ENCODE peak calls at places on chromosomes 12 and 14, in four cellular contexts. One of them, this sample, is unnamed.

GRCh38 chr14:22547309-22547947 is 41.6 kb downstream of the DAD1 start:
- DNase-seq in K562: no peak
- DNase-seq in HepG2: no peak
- DNase-seq in WTC11: no peak
- DNase-seq in this sample: no peak

GRCh38 chr12:105487961-105488360 is 157.5 kb downstream of the C12orf75 start:
- DNase-seq in WTC11: no peak
- DNase-seq in K562: no peak
- DNase-seq in HepG2: no peak
- DNase-seq in this sample: no peak

GRCh38 chr12:124542021-124542941 is 25.1 kb downstream of the NCOR2 start:
- DNase-seq in HepG2: no peak
- DNase-seq in WTC11: no peak
- DNase-seq in K562: no peak
- DNase-seq in this sample: no peak

GRCh38 chr14:55062517-55063351 is 11.3 kb downstream of the MAPK1IP1L start:
- DNase-seq in WTC11: no peak
- DNase-seq in K562: no peak
- DNase-seq in HepG2: no peak
- DNase-seq in this sample: no peak

GRCh38 chr12:82659343-82660207 is 27.1 kb upstream of the TMTC2 start:
- DNase-seq in HepG2: no peak
- DNase-seq in WTC11: no peak
- DNase-seq in K562: no peak
- DNase-seq in this sample: no peak

GRCh38 chr12:6118891-6119568 is 5.4 kb downstream of the VWF start:
- DNase-seq in HepG2: no peak
- DNase-seq in WTC11: no peak
- DNase-seq in K562: no peak
- DNase-seq in this sample: no peak

GRCh38 chr12:95674631-95675030 is 115.9 kb downstream of the NTN4 start:
- DNase-seq in K562: no peak
- DNase-seq in WTC11: no peak
- DNase-seq in HepG2: peak; percentile 15
- DNase-seq in this sample: peak; percentile 60

GRCh38 chr14:104641753-104642539 is 37.4 kb upstream of the TMEM179 start:
- DNase-seq in WTC11: no peak
- DNase-seq in HepG2: no peak
- DNase-seq in K562: peak; percentile 2
- DNase-seq in this sample: no peak

GRCh38 chr14:101354726-101355125 is 206.6 kb upstream of the DIO3 start:
- DNase-seq in HepG2: no peak
- DNase-seq in WTC11: no peak
- DNase-seq in K562: no peak
- DNase-seq in this sample: no peak

GRCh38 chr14:75459791-75460190 is 32.0 kb downstream of the JDP2 start:
- DNase-seq in K562: no peak
- DNase-seq in HepG2: no peak
- DNase-seq in WTC11: no peak
- DNase-seq in this sample: no peak

GRCh38 chr14:24436355-24437019 is 6.1 kb downstream of the SDR39U1 start:
- DNase-seq in HepG2: peak; percentile 83
- DNase-seq in WTC11: no peak
- DNase-seq in K562: peak; percentile 42
- DNase-seq in this sample: peak; percentile 65

GRCh38 chr12:26358651-26359050 is 163.3 kb downstream of the SSPN start:
- DNase-seq in WTC11: no peak
- DNase-seq in HepG2: no peak
- DNase-seq in K562: no peak
- DNase-seq in this sample: no peak

GRCh38 chr14:101101456-101102056 is 198.0 kb upstream of the RTL1 start:
- DNase-seq in K562: no peak
- DNase-seq in WTC11: peak; percentile 6
- DNase-seq in HepG2: no peak
- DNase-seq in this sample: peak; percentile 0

GRCh38 chr14:80781968-80782367 is 159.6 kb downstream of the CEP128 start:
- DNase-seq in WTC11: no peak
- DNase-seq in K562: no peak
- DNase-seq in HepG2: no peak
- DNase-seq in this sample: no peak
- TF ChIP-seq ELF4 in WTC11: no peak
- TF ChIP-seq ELF4 in K562: no peak
- TF ChIP-seq ELF4 in HepG2: no peak
- TF ChIP-seq ELF4 in this sample: no peak

GRCh38 chr12:113252494-113252893 is 31.2 kb downstream of the TPCN1 start:
- DNase-seq in HepG2: no peak
- DNase-seq in WTC11: no peak
- DNase-seq in K562: no peak
- DNase-seq in this sample: no peak
- TF ChIP-seq ELF4 in HepG2: no peak
- TF ChIP-seq ELF4 in WTC11: no peak
- TF ChIP-seq ELF4 in K562: no peak
- TF ChIP-seq ELF4 in this sample: no peak

GRCh38 chr14:67253076-67253635 is 11.9 kb downstream of the PALS1 start:
- DNase-seq in HepG2: no peak
- DNase-seq in WTC11: no peak
- DNase-seq in K562: no peak
- DNase-seq in this sample: no peak

DNA sequence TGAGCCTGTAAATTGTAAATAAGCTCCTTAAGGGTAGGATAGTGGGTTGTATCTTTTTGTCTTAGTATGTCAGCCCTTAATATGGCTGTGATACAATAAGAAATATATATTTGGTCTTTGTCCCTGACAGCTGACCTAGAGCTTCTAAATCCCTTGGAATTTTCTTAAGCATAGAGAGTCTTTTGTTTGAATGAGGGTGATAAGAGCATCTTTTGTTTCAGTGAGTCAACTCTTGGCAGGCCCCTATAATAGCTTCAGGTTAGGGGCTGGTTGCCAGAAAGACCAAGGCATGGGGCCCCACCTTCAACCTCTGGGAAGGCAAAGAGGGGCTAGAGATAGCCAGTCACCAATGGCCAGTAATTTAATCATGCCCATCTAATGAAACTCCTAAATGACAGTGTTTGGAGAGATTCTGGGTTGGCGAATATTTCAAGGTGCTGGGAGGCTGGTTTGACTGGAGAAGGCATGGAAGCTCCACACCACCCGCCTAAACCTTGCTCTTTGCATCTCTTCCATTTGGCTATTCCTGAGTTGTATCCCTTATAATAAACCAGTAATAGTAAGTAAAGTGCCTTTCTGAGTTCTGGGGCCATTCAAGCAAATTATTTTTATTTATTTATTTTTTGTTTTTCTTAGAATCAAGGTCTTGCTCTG is 10.5 kb downstream of the PALS1 start:
- DNase-seq in K562: no peak
- DNase-seq in WTC11: no peak
- DNase-seq in HepG2: no peak
- DNase-seq in this sample: no peak
- TF ChIP-seq ELF4 in K562: no peak
- TF ChIP-seq ELF4 in WTC11: no peak
- TF ChIP-seq ELF4 in HepG2: no peak
- TF ChIP-seq ELF4 in this sample: no peak

GRCh38 chr14:53900499-53900898 is 56.1 kb downstream of the BMP4 start:
- DNase-seq in WTC11: no peak
- DNase-seq in HepG2: no peak
- DNase-seq in K562: no peak
- DNase-seq in this sample: no peak

GRCh38 chr14:53896773-53897172 is 59.9 kb downstream of the BMP4 start:
- DNase-seq in HepG2: no peak
- DNase-seq in K562: no peak
- DNase-seq in WTC11: no peak
- DNase-seq in this sample: no peak

DNA sequence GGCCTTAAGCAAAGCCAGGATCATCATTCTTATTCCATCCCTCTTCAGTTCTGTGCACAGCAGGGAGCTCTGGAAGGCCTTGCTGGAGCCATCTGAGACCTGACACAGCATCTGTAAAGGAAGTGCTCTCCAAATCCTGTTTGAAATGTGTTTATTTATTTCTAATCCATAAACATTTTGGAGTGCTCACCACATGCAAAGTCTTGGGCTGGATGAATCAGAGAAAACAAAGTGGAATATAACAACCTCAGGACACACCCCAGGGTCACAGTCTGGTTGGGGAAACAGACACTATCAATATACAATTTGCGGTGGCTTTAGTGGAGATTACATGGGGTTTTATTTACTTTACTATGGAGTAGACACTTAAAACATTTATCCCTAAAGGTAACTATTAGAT is 54.3 kb downstream of the BMP4 start:
- DNase-seq in K562: no peak
- DNase-seq in HepG2: no peak
- DNase-seq in WTC11: no peak
- DNase-seq in this sample: no peak
- TF ChIP-seq ELF4 in K562: no peak
- TF ChIP-seq ELF4 in HepG2: no peak
- TF ChIP-seq ELF4 in WTC11: no peak
- TF ChIP-seq ELF4 in this sample: no peak

GRCh38 chr12:114408881-114409795 is 3.2 kb upstream of the TBX5 start:
- DNase-seq in WTC11: peak; percentile 55
- DNase-seq in K562: no peak
- DNase-seq in HepG2: no peak
- DNase-seq in this sample: no peak
- TF ChIP-seq ELF4 in WTC11: no peak
- TF ChIP-seq ELF4 in K562: no peak
- TF ChIP-seq ELF4 in HepG2: no peak
- TF ChIP-seq ELF4 in this sample: no peak

DNA sequence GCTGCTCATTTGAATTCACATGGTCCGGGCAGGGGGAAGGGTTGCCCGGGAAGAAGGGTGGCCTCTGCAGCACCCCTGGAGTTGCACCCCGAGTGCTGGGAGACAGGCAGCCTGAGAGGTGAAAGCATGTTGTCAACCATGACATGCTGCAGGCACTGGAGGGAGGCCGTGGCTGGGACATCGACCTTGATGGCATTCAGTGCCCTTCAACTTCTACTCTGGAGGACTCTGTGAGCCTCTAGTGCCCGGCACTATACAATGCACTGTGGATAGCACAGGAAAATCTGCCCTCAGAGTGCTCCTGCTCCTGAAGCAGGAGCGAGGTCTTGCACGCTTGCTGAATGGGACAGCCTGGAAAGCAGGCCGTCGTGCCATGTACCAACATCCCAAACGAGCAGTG is 359.3 kb upstream of the FKBP4 start:
- DNase-seq in K562: no peak
- DNase-seq in WTC11: no peak
- DNase-seq in HepG2: no peak
- DNase-seq in this sample: no peak
- TF ChIP-seq ELF4 in K562: no peak
- TF ChIP-seq ELF4 in WTC11: no peak
- TF ChIP-seq ELF4 in HepG2: no peak
- TF ChIP-seq ELF4 in this sample: no peak